ENCODE peak calls at places on chromosome 21, in six cellular contexts. One of them, this sample, is unnamed.

GRCh38 chr21:42376338-42376982 is 10.1 kb upstream of the TFF1 start:
- DNase-seq in IMR-90: no peak
- DNase-seq in mesendoderm: no peak
- DNase-seq in neuronal stem cell: no peak
- DNase-seq in H1: no peak
- DNase-seq in trophoblast cell: no peak
- DNase-seq in this sample: no peak

GRCh38 chr21:16634522-16634914 is 878.3 kb upstream of the CXADR start:
- DNase-seq in IMR-90: no peak
- DNase-seq in mesendoderm: peak; percentile 66
- DNase-seq in neuronal stem cell: no peak
- DNase-seq in H1: no peak
- DNase-seq in trophoblast cell: no peak
- DNase-seq in this sample: no peak

GRCh38 chr21:44093761-44094160 is 13.4 kb upstream of the PWP2 start:
- DNase-seq in IMR-90: no peak
- DNase-seq in mesendoderm: no peak
- DNase-seq in neuronal stem cell: no peak
- DNase-seq in H1: peak; percentile 33
- DNase-seq in trophoblast cell: no peak
- DNase-seq in this sample: no peak

GRCh38 chr21:14603202-14603601 is 57.1 kb upstream of the SAMSN1 start:
- DNase-seq in IMR-90: peak; percentile 13
- DNase-seq in mesendoderm: no peak
- DNase-seq in neuronal stem cell: no peak
- DNase-seq in H1: no peak
- DNase-seq in trophoblast cell: peak; percentile 72
- DNase-seq in this sample: peak; percentile 68

GRCh38 chr21:26170471-26171309 is at the start of gene APP:
- DNase-seq in IMR-90: peak; percentile 70
- DNase-seq in mesendoderm: peak; percentile 83
- DNase-seq in neuronal stem cell: peak; percentile 82
- DNase-seq in H1: peak; percentile 97
- DNase-seq in trophoblast cell: peak; percentile 87
- DNase-seq in this sample: peak; percentile 78

GRCh38 chr21:31894441-31894840 is 21.6 kb downstream of the HUNK start:
- DNase-seq in IMR-90: no peak
- DNase-seq in mesendoderm: peak; percentile 27
- DNase-seq in neuronal stem cell: no peak
- DNase-seq in H1: no peak
- DNase-seq in trophoblast cell: no peak
- DNase-seq in this sample: no peak

GRCh38 chr21:43933146-43933673 is 68.2 kb downstream of the AGPAT3 start:
- DNase-seq in IMR-90: no peak
- DNase-seq in mesendoderm: no peak
- DNase-seq in neuronal stem cell: no peak
- DNase-seq in H1: no peak
- DNase-seq in trophoblast cell: no peak
- DNase-seq in this sample: no peak

GRCh38 chr21:44286716-44287632 is 1.3 kb downstream of the AIRE start:
- DNase-seq in IMR-90: no peak
- DNase-seq in mesendoderm: no peak
- DNase-seq in neuronal stem cell: no peak
- DNase-seq in H1: no peak
- DNase-seq in trophoblast cell: no peak
- DNase-seq in this sample: no peak

GRCh38 chr21:28959367-28960099 is 33.1 kb downstream of the LTN1 start:
- DNase-seq in IMR-90: peak; percentile 89
- DNase-seq in mesendoderm: no peak
- DNase-seq in neuronal stem cell: no peak
- DNase-seq in H1: no peak
- DNase-seq in trophoblast cell: peak; percentile 23
- DNase-seq in this sample: peak; percentile 78

GRCh38 chr21:22120616-22121266 is 1122.5 kb downstream of the NCAM2 start:
- DNase-seq in IMR-90: no peak
- DNase-seq in mesendoderm: peak; percentile 78
- DNase-seq in neuronal stem cell: no peak
- DNase-seq in H1: peak; percentile 48
- DNase-seq in trophoblast cell: peak; percentile 18
- DNase-seq in this sample: no peak

DNA sequence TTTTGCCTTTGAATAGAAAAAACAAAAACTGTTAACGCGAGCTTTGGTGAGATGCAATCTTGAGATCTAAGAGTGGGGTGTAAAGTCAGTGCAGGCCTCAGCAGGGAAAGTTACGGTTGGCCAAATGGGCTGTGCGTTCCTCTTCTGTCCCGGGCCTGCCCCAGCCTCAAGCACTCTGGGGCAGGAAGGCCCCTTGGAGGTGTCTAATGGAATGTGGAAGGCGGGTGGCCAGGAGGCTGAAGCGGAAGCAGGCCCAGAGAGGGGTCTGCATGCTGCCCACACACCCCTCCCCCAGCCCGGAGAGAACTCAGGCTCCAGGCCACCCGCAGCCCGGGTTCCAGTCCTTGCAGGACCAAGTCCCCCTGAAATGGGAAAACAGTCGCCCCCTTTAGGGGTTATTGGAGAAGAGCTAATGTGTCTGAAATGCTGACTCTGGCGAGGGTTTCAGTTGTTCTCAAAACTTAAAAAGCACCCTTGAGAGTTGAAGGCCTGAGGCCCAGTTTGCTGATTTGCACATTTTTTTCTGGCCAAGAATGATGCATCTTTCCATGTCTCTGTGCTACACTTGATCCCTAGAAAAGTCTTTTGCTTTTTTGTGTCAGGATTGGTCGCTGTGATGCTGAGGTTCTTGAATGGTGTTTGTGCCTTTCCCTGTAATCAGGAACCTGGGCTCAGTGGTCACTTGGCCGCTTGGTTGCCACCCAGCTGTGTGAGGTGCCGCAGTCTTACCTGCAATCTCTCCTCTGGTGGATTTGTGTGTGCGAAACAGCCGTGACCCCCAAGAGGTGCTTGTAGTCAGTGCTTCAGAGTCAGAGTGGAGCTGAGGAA is 2.0 kb downstream of the COL18A1 start:
- DNase-seq in IMR-90: no peak
- DNase-seq in mesendoderm: peak; percentile 96
- DNase-seq in neuronal stem cell: no peak
- DNase-seq in H1: peak; percentile 81
- DNase-seq in trophoblast cell: no peak
- DNase-seq in this sample: peak; percentile 70
- H3K4me3 ChIP-seq in IMR-90: peak overlapping the region; percentile 92
- H3K4me3 ChIP-seq in mesendoderm: no peak overlapping the region
- H3K4me3 ChIP-seq in neuronal stem cell: no peak overlapping the region
- H3K4me3 ChIP-seq in H1: peak overlapping the region; percentile 66
- H3K4me3 ChIP-seq in trophoblast cell: peak overlapping the region; percentile 13
- H3K4me3 ChIP-seq in this sample: peak overlapping the region; percentile 35

GRCh38 chr21:37072988-37073416 is at the start of the genes PIGP and TTC3:
- DNase-seq in IMR-90: peak; percentile 93
- DNase-seq in mesendoderm: peak; percentile 95
- DNase-seq in neuronal stem cell: peak; percentile 97
- DNase-seq in H1: peak; percentile 97
- DNase-seq in trophoblast cell: peak; percentile 98
- DNase-seq in this sample: peak; percentile 95
- H2BK120ac ChIP-seq in IMR-90: peak within 1 kb of the TSS; percentile 73
- H2BK120ac ChIP-seq in mesendoderm: no peak within 1 kb of the TSS
- H2BK120ac ChIP-seq in neuronal stem cell: peak within 1 kb of the TSS; percentile 90
- H2BK120ac ChIP-seq in H1: no peak within 1 kb of the TSS
- H2BK120ac ChIP-seq in trophoblast cell: peak within 1 kb of the TSS; percentile 93
- H2BK120ac ChIP-seq in this sample: peak within 1 kb of the TSS; percentile 83

GRCh38 chr21:34075099-34075425 is 1.7 kb downstream of the MRPS6 start:
- DNase-seq in IMR-90: no peak
- DNase-seq in mesendoderm: no peak
- DNase-seq in neuronal stem cell: no peak
- DNase-seq in H1: no peak
- DNase-seq in trophoblast cell: no peak
- DNase-seq in this sample: no peak
- H3K4me3 ChIP-seq in IMR-90: peak overlapping the region; percentile 100
- H3K4me3 ChIP-seq in mesendoderm: peak overlapping the region; percentile 17
- H3K4me3 ChIP-seq in neuronal stem cell: peak overlapping the region; percentile 64
- H3K4me3 ChIP-seq in H1: peak overlapping the region; percentile 67
- H3K4me3 ChIP-seq in trophoblast cell: no peak overlapping the region
- H3K4me3 ChIP-seq in this sample: peak overlapping the region; percentile 87

GRCh38 chr21:38989745-38990423 is 184.2 kb downstream of the ETS2 start:
- DNase-seq in IMR-90: peak; percentile 94
- DNase-seq in mesendoderm: no peak
- DNase-seq in neuronal stem cell: peak; percentile 18
- DNase-seq in H1: no peak
- DNase-seq in trophoblast cell: peak; percentile 29
- DNase-seq in this sample: peak; percentile 85
- H2BK120ac ChIP-seq in IMR-90: peak overlapping the region; percentile 86
- H2BK120ac ChIP-seq in mesendoderm: no peak overlapping the region
- H2BK120ac ChIP-seq in neuronal stem cell: no peak overlapping the region
- H2BK120ac ChIP-seq in H1: no peak overlapping the region
- H2BK120ac ChIP-seq in trophoblast cell: no peak overlapping the region
- H2BK120ac ChIP-seq in this sample: peak overlapping the region; percentile 76

This sample was measured in mesenchymal stem cell.